ENCODE peak calls at places on chromosomes 1 and 21, in seven cellular contexts. One of them, this sample, is unnamed.

GRCh38 chr1:116826818-116827606 is 72.8 kb downstream of the CD2 start:
- DNase-seq in CD8-positive, alpha-beta T cell: peak
- DNase-seq in choroid plexus epithelial cell: peak
- DNase-seq in stimulated activated CD4-positive, alpha-beta T cell treated with anti-CD3 and anti-CD28 coated beads, Interleukin-2, amount 100 ng/mL, for 24 hours: peak
- DNase-seq in uterus: no peak
- DNase-seq in activated naive CD8-positive, alpha-beta T cell treated with anti-CD3 and anti-CD28 coated beads, Interleukin-2, amount 50 U/mL, for 24 hours: peak
- DNase-seq in anterior cingulate cortex: no peak
- DNase-seq in this sample: no peak

GRCh38 chr21:45029298-45029967 is 44.9 kb upstream of the ADARB1 start:
- DNase-seq in activated naive CD8-positive, alpha-beta T cell treated with anti-CD3 and anti-CD28 coated beads, Interleukin-2, amount 50 U/mL, for 24 hours: no peak
- DNase-seq in anterior cingulate cortex: no peak
- DNase-seq in choroid plexus epithelial cell: peak
- DNase-seq in CD8-positive, alpha-beta T cell: no peak
- DNase-seq in uterus: no peak
- DNase-seq in stimulated activated CD4-positive, alpha-beta T cell treated with anti-CD3 and anti-CD28 coated beads, Interleukin-2, amount 100 ng/mL, for 24 hours: no peak
- DNase-seq in this sample: no peak

GRCh38 chr1:204962742-204963632 is 80.0 kb upstream of the CNTN2 start:
- DNase-seq in CD8-positive, alpha-beta T cell: no peak
- DNase-seq in choroid plexus epithelial cell: no peak
- DNase-seq in uterus: no peak
- DNase-seq in anterior cingulate cortex: no peak
- DNase-seq in activated naive CD8-positive, alpha-beta T cell treated with anti-CD3 and anti-CD28 coated beads, Interleukin-2, amount 50 U/mL, for 24 hours: no peak
- DNase-seq in stimulated activated CD4-positive, alpha-beta T cell treated with anti-CD3 and anti-CD28 coated beads, Interleukin-2, amount 100 ng/mL, for 24 hours: no peak
- DNase-seq in this sample: no peak

GRCh38 chr1:27872802-27873665 is 690 bp downstream of the THEMIS2 start:
- DNase-seq in CD8-positive, alpha-beta T cell: peak
- DNase-seq in anterior cingulate cortex: no peak
- DNase-seq in stimulated activated CD4-positive, alpha-beta T cell treated with anti-CD3 and anti-CD28 coated beads, Interleukin-2, amount 100 ng/mL, for 24 hours: peak
- DNase-seq in choroid plexus epithelial cell: peak
- DNase-seq in uterus: no peak
- DNase-seq in activated naive CD8-positive, alpha-beta T cell treated with anti-CD3 and anti-CD28 coated beads, Interleukin-2, amount 50 U/mL, for 24 hours: peak
- DNase-seq in this sample: no peak

GRCh38 chr1:7106442-7107108 is 321.3 kb downstream of the CAMTA1 start:
- DNase-seq in activated naive CD8-positive, alpha-beta T cell treated with anti-CD3 and anti-CD28 coated beads, Interleukin-2, amount 50 U/mL, for 24 hours: no peak
- DNase-seq in anterior cingulate cortex: no peak
- DNase-seq in choroid plexus epithelial cell: no peak
- DNase-seq in stimulated activated CD4-positive, alpha-beta T cell treated with anti-CD3 and anti-CD28 coated beads, Interleukin-2, amount 100 ng/mL, for 24 hours: no peak
- DNase-seq in CD8-positive, alpha-beta T cell: no peak
- DNase-seq in uterus: no peak
- DNase-seq in this sample: no peak

GRCh38 chr1:41499591-41499990 is 15.1 kb upstream of the EDN2 start:
- DNase-seq in activated naive CD8-positive, alpha-beta T cell treated with anti-CD3 and anti-CD28 coated beads, Interleukin-2, amount 50 U/mL, for 24 hours: no peak
- DNase-seq in CD8-positive, alpha-beta T cell: no peak
- DNase-seq in uterus: no peak
- DNase-seq in stimulated activated CD4-positive, alpha-beta T cell treated with anti-CD3 and anti-CD28 coated beads, Interleukin-2, amount 100 ng/mL, for 24 hours: no peak
- DNase-seq in anterior cingulate cortex: no peak
- DNase-seq in choroid plexus epithelial cell: no peak
- DNase-seq in this sample: no peak

GRCh38 chr1:160460214-160460642 is 59.9 kb downstream of the VANGL2 start:
- DNase-seq in CD8-positive, alpha-beta T cell: no peak
- DNase-seq in choroid plexus epithelial cell: no peak
- DNase-seq in uterus: no peak
- DNase-seq in stimulated activated CD4-positive, alpha-beta T cell treated with anti-CD3 and anti-CD28 coated beads, Interleukin-2, amount 100 ng/mL, for 24 hours: peak
- DNase-seq in activated naive CD8-positive, alpha-beta T cell treated with anti-CD3 and anti-CD28 coated beads, Interleukin-2, amount 50 U/mL, for 24 hours: peak
- DNase-seq in anterior cingulate cortex: no peak
- DNase-seq in this sample: no peak

GRCh38 chr1:77143529-77144121 is 75.6 kb downstream of the PIGK start:
- DNase-seq in CD8-positive, alpha-beta T cell: no peak
- DNase-seq in choroid plexus epithelial cell: peak
- DNase-seq in anterior cingulate cortex: no peak
- DNase-seq in activated naive CD8-positive, alpha-beta T cell treated with anti-CD3 and anti-CD28 coated beads, Interleukin-2, amount 50 U/mL, for 24 hours: no peak
- DNase-seq in stimulated activated CD4-positive, alpha-beta T cell treated with anti-CD3 and anti-CD28 coated beads, Interleukin-2, amount 100 ng/mL, for 24 hours: no peak
- DNase-seq in uterus: no peak
- DNase-seq in this sample: no peak

GRCh38 chr1:16175610-16176553 is 20.0 kb upstream of the EPHA2 start:
- DNase-seq in stimulated activated CD4-positive, alpha-beta T cell treated with anti-CD3 and anti-CD28 coated beads, Interleukin-2, amount 100 ng/mL, for 24 hours: no peak
- DNase-seq in CD8-positive, alpha-beta T cell: no peak
- DNase-seq in uterus: peak
- DNase-seq in anterior cingulate cortex: peak
- DNase-seq in choroid plexus epithelial cell: peak
- DNase-seq in activated naive CD8-positive, alpha-beta T cell treated with anti-CD3 and anti-CD28 coated beads, Interleukin-2, amount 50 U/mL, for 24 hours: no peak
- DNase-seq in this sample: peak

GRCh38 chr1:184684285-184685077 is 70.2 kb downstream of the EDEM3 start:
- DNase-seq in CD8-positive, alpha-beta T cell: no peak
- DNase-seq in uterus: no peak
- DNase-seq in anterior cingulate cortex: peak
- DNase-seq in choroid plexus epithelial cell: no peak
- DNase-seq in activated naive CD8-positive, alpha-beta T cell treated with anti-CD3 and anti-CD28 coated beads, Interleukin-2, amount 50 U/mL, for 24 hours: no peak
- DNase-seq in stimulated activated CD4-positive, alpha-beta T cell treated with anti-CD3 and anti-CD28 coated beads, Interleukin-2, amount 100 ng/mL, for 24 hours: no peak
- DNase-seq in this sample: peak

GRCh38 chr1:230749635-230750034 is 2.4 kb downstream of the CAPN9 start:
- DNase-seq in choroid plexus epithelial cell: no peak
- DNase-seq in CD8-positive, alpha-beta T cell: no peak
- DNase-seq in stimulated activated CD4-positive, alpha-beta T cell treated with anti-CD3 and anti-CD28 coated beads, Interleukin-2, amount 100 ng/mL, for 24 hours: no peak
- DNase-seq in uterus: no peak
- DNase-seq in anterior cingulate cortex: no peak
- DNase-seq in activated naive CD8-positive, alpha-beta T cell treated with anti-CD3 and anti-CD28 coated beads, Interleukin-2, amount 50 U/mL, for 24 hours: no peak
- DNase-seq in this sample: no peak

GRCh38 chr1:184002071-184002470 is 35.5 kb downstream of the COLGALT2 start:
- DNase-seq in CD8-positive, alpha-beta T cell: no peak
- DNase-seq in choroid plexus epithelial cell: peak
- DNase-seq in uterus: no peak
- DNase-seq in stimulated activated CD4-positive, alpha-beta T cell treated with anti-CD3 and anti-CD28 coated beads, Interleukin-2, amount 100 ng/mL, for 24 hours: no peak
- DNase-seq in anterior cingulate cortex: peak
- DNase-seq in activated naive CD8-positive, alpha-beta T cell treated with anti-CD3 and anti-CD28 coated beads, Interleukin-2, amount 50 U/mL, for 24 hours: no peak
- DNase-seq in this sample: no peak

This sample was measured in substantia nigra.